ENCODE peak calls at places on chromosome 6, in seven cellular contexts. W is PC-3, F is cardiac muscle cell, A is K562, Y is ovary, J is A549, D is neuronal stem cell. M is an unnamed sample.
A peak's percentile ranks its signal among the peaks of the same experiment; 100 is the strongest.

GRCh38 chr6:87203448-87204023 is 48.2 kb downstream of the ZNF292 start:
- DNase-seq in F (no peak), W (no peak), Y (no peak), J (no peak), A (no peak), D (no peak), M (no peak)

GRCh38 chr6:63527658-63528514 is 44.4 kb upstream of the LOC128125822 start:
- DNase-seq in A (no peak), W (peak; percentile 92), F (no peak), D (no peak), J (peak; percentile 79), Y (no peak), M (no peak)

GRCh38 chr6:124961784-124962611 is at the start of gene RNF217:
- DNase-seq in Y (peak; percentile 82), W (peak; percentile 27), A (peak; percentile 84), D (peak; percentile 45), F (peak; percentile 81), J (peak; percentile 48), M (no peak)

GRCh38 chr6:108559884-108560462 is 744 bp upstream of the FOXO3 start:
- DNase-seq in W (peak; percentile 50), J (no peak), D (peak; percentile 73), Y (peak; percentile 82), F (peak; percentile 72), A (peak; percentile 38), M (peak; percentile 70)

GRCh38 chr6:169313347-169314010 is 59.8 kb upstream of the THBS2 start:
- DNase-seq in D (no peak), Y (no peak), F (no peak), J (no peak), A (no peak), W (no peak), M (no peak)

GRCh38 chr6:98470821-98471220 is 363.6 kb upstream of the POU3F2 start:
- DNase-seq in J (no peak), Y (no peak), A (no peak), F (peak; percentile 19), D (no peak), W (no peak), M (no peak)

GRCh38 chr6:145428656-145429173 is 306.6 kb downstream of the EPM2A start:
- DNase-seq in F (peak; percentile 59), D (peak; percentile 5), Y (no peak), J (no peak), W (no peak), A (no peak), M (no peak)

GRCh38 chr6:134101479-134101878 is 49.1 kb upstream of the SLC2A12 start:
- DNase-seq in A (no peak), D (no peak), F (no peak), Y (no peak), J (no peak), W (no peak), M (no peak)

GRCh38 chr6:87366428-87366827 is 21.8 kb downstream of the C6orf163 start:
- DNase-seq in F (no peak), W (no peak), Y (no peak), J (no peak), A (no peak), D (no peak), M (no peak)

DNA sequence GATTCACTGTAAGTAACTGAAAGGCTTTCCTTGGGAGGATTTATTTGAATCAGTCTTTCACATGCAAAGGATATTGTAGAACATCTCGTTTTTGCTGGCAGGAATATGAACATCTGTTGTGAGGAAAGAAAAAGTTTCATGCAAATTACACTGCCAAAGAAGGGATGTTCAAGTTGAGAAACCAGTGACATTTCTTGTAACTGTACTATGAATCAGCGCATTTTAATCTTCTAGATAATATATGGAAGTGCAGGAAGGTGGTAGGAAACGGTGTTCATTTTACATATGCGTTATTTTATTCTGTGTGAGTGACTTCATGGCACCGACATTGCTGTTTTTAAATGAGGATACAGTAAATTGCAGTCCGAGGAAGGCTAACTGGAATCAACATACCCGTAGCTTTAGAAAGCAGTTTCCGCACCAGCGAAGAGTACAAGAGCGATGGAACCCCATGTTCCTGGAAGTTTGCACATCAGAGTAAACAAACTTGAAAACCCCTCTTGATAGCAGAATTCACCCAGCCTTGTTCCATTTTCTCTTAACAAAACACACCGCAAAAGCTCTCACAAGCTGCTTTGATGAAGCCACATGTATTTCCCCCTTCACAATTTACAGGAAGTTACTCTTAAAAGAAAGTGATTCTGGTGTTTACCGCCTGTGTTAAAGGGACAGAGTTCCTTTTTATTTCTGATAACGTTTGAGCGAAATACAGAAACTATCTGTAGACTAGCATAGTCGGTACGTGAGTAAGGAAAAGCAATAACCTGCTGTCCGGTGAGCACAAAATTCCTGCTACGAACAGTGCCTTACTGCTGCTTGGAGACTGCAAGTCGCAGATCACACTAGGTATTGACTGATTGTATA is 11.5 kb downstream of the PRDM1 start:
- DNase-seq in F (no peak), Y (no peak), W (peak; percentile 23), J (no peak), D (no peak), A (no peak), M (no peak)
- H3K4me1 ChIP-seq in F (peaks cover 32% of the 10 kb centered on the region), Y (peaks cover 4% of the 10 kb centered on the region), W (peaks cover 30% of the 10 kb centered on the region), J (peaks cover 32% of the 10 kb centered on the region), D (peaks cover 13% of the 10 kb centered on the region), A (peaks cover 10% of the 10 kb centered on the region), M (peaks cover 5% of the 10 kb centered on the region)

GRCh38 chr6:42025066-42025789 is 25.1 kb upstream of the TAF8 start:
- DNase-seq in J (no peak), F (no peak), D (no peak), A (peak; percentile 46), Y (no peak), W (no peak), M (no peak)

GRCh38 chr6:42022755-42023384 is 27.5 kb upstream of the TAF8 start:
- DNase-seq in D (no peak), Y (no peak), W (no peak), A (peak; percentile 16), F (no peak), J (no peak), M (no peak)

GRCh38 chr6:42025790-42026311 is 24.5 kb upstream of the TAF8 start:
- DNase-seq in Y (no peak), D (no peak), W (no peak), A (no peak), F (no peak), J (no peak), M (no peak)

GRCh38 chr6:42020967-42021366 is 29.4 kb upstream of the TAF8 start:
- DNase-seq in D (no peak), A (no peak), J (no peak), W (no peak), Y (no peak), F (no peak), M (no peak)

DNA sequence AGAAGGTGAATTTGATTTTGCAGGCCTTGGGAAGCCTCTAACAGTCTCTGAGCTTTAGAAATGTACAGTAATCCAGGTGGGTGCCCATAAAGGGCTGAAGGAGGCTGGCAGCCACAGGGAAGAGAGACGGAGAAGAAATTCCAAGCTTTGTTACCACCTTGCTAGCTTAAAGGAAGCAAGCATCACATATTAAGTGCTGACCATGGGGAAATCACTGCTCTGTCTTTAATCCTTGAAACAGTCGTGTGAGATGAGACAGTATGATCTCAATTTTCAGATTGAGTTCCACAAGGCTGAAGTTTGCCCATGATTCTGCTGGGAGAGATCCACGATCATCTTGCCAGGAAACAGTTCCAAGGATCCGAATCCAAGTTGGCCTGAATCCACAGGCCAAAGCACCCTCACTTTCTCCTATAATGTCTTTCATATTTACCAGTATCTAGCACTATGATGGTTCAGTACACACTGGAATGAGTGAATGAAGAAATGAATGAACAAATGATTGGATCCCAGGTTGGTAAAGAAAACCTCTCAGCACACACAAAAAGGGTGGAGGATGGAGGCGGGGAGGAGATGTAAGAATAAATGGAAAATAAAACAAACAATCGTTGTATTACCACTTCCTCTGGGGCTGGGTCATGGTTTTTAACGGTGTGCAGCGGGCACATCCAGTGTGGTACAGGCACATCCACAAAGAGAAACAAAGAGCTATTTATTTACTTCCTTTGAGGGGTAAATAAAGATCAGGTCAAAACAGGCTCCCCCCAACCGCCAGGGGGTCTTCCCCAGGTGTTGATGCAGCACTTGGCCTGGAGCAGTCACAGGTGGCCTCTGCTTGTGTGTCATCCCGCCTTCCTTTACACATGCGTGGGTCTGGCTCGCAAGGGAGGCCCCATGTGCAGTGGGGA is 28.2 kb upstream of the TAF8 start:
- DNase-seq in J (no peak), Y (no peak), D (no peak), W (no peak), F (no peak), A (peak; percentile 1), M (no peak)
- H3K4me3 ChIP-seq in J (no peak overlapping the region), Y (no peak overlapping the region), D (no peak overlapping the region), W (no peak overlapping the region), F (no peak overlapping the region), A (no peak overlapping the region), M (no peak overlapping the region)

GRCh38 chr6:30283761-30284160 is 43.0 kb upstream of the TRIM39 start:
- DNase-seq in Y (no peak), A (no peak), J (no peak), D (no peak), W (no peak), F (no peak), M (no peak)

GRCh38 chr6:30287139-30287538 is 39.6 kb upstream of the TRIM39 start:
- DNase-seq in Y (no peak), W (no peak), F (no peak), J (no peak), A (no peak), D (no peak), M (no peak)

GRCh38 chr6:30282522-30282921 is 44.2 kb upstream of the TRIM39 start:
- DNase-seq in A (no peak), D (no peak), F (no peak), Y (no peak), J (no peak), W (no peak), M (no peak)
- H3K9me3 ChIP-seq in A (peaks cover 35% of the 10 kb centered on the region), D (peaks cover 28% of the 10 kb centered on the region), F (no peaks in the 10 kb centered on the region), Y (peaks cover 5% of the 10 kb centered on the region), J (peaks cover 78% of the 10 kb centered on the region), W (peaks cover 21% of the 10 kb centered on the region), M (peaks cover 22% of the 10 kb centered on the region)

GRCh38 chr6:3746696-3747095 is 4.8 kb downstream of the PXDC1 start:
- DNase-seq in A (no peak), F (no peak), J (no peak), D (no peak), Y (no peak), W (no peak), M (no peak)

GRCh38 chr6:3746119-3746691 is 5.3 kb downstream of the PXDC1 start:
- DNase-seq in W (no peak), A (no peak), F (peak; percentile 21), D (no peak), Y (no peak), J (no peak), M (no peak)

GRCh38 chr6:3744211-3744900 is 7.2 kb downstream of the PXDC1 start:
- DNase-seq in D (no peak), Y (no peak), J (no peak), W (no peak), A (no peak), F (no peak), M (no peak)

GRCh38 chr6:3744901-3745470 is 6.5 kb downstream of the PXDC1 start:
- DNase-seq in W (no peak), F (no peak), J (no peak), Y (no peak), A (no peak), D (no peak), M (no peak)

DNA sequence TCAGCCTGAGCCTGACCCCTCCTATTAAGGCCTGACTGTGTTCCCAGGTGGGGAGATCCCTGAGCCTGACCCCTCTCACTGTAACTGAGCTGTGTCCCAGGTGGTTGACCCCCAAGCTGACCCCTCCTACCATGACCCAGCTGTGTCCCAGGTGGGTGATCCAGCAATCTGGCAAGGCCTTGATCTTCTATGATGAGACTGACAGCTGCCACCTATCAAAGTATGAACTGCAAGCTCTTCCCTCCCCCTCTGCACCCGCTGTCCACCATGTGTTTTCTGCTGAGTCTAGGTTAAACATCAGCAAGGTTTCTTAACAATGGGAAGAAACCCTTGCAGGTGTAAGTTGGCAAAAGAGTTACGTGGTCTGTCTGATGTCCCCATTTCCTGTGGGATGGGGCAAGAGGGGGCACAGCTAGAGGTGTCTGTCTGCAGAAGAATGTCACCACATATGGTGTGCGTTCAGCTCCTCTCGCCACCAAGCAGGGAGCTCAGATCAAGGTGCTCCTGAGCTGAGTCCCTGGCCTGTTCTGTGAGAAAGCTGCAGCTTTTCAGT is 5.9 kb downstream of the PXDC1 start:
- DNase-seq in A (no peak), D (no peak), W (no peak), F (no peak), J (no peak), Y (no peak), M (no peak)
- H3K4me1 ChIP-seq in A (peaks cover 7% of the 10 kb centered on the region), D (peaks cover 4% of the 10 kb centered on the region), W (peaks cover 49% of the 10 kb centered on the region), F (peaks cover 9% of the 10 kb centered on the region), J (peaks cover 46% of the 10 kb centered on the region), Y (peaks cover 7% of the 10 kb centered on the region), M (peaks cover 21% of the 10 kb centered on the region)

M was measured in Caco-2.